ENCODE peak calls at places on chromosomes 2 and 18, in seven cellular contexts. Z, B, I, E, Q, D and S are unnamed samples.

GRCh38 chr2:203705184-203705583 is 1.3 kb upstream of the CD28 start:
- DNase-seq in Z (no peak), B (no peak), I (no peak), E (no peak), Q (no peak), D (no peak), S (no peak)

GRCh38 chr18:35713545-35713944 is 132.0 kb downstream of the GALNT1 start:
- DNase-seq in Z (no peak), B (peak; percentile 22), I (no peak), E (peak; percentile 20), Q (peak; percentile 70), D (no peak), S (no peak)

GRCh38 chr2:48693645-48694044 is 61.9 kb downstream of the LHCGR start:
- DNase-seq in Z (no peak), B (no peak), I (no peak), E (no peak), Q (peak; percentile 74), D (no peak), S (no peak)

GRCh38 chr2:60959501-60959900 is 58.0 kb upstream of the PEX13 start:
- DNase-seq in Z (no peak), B (no peak), I (no peak), E (no peak), Q (no peak), D (no peak), S (no peak)

GRCh38 chr2:118593257-118593656 is 254.2 kb downstream of the EN1 start:
- DNase-seq in Z (no peak), B (no peak), I (no peak), E (no peak), Q (no peak), D (no peak), S (no peak)

GRCh38 chr18:3027301-3027700 is 14.4 kb upstream of the LPIN2 start:
- DNase-seq in Z (no peak), B (no peak), I (no peak), E (no peak), Q (no peak), D (no peak), S (no peak)

GRCh38 chr2:100145893-100146753 is 3.7 kb upstream of the AFF3 start:
- DNase-seq in Z (no peak), B (no peak), I (no peak), E (no peak), Q (no peak), D (no peak), S (no peak)

GRCh38 chr2:3751281-3751680 is 47.9 kb downstream of the DCDC2C start:
- DNase-seq in Z (no peak), B (no peak), I (no peak), E (no peak), Q (no peak), D (no peak), S (no peak)

GRCh38 chr2:42102606-42103450 is 55.0 kb downstream of the PKDCC start:
- DNase-seq in Z (no peak), B (no peak), I (no peak), E (no peak), Q (peak; percentile 35), D (peak; percentile 83), S (no peak)

GRCh38 chr2:58051445-58051844 is 4.8 kb downstream of the VRK2 start:
- DNase-seq in Z (no peak), B (no peak), I (no peak), E (no peak), Q (no peak), D (no peak), S (no peak)

GRCh38 chr18:3885209-3885792 is 435.3 kb downstream of the TGIF1 start:
- DNase-seq in Z (no peak), B (no peak), I (no peak), E (no peak), Q (no peak), D (no peak), S (no peak)

GRCh38 chr2:61233581-61233980 is 71.6 kb downstream of the C2orf74 start:
- DNase-seq in Z (no peak), B (no peak), I (no peak), E (no peak), Q (no peak), D (no peak), S (no peak)

GRCh38 chr18:7221424-7222155 is 9.3 kb upstream of the LRRC30 start:
- DNase-seq in Z (no peak), B (peak; percentile 46), I (no peak), E (peak; percentile 78), Q (peak; percentile 45), D (peak; percentile 63), S (no peak)

GRCh38 chr2:217834057-217834620 is 168.7 kb downstream of the TNS1 start:
- DNase-seq in Z (no peak), B (no peak), I (peak; percentile 64), E (no peak), Q (no peak), D (no peak), S (no peak)

GRCh38 chr2:139165041-139165440 is 384.9 kb upstream of the NXPH2 start:
- DNase-seq in Z (no peak), B (no peak), I (no peak), E (no peak), Q (no peak), D (no peak), S (no peak)

GRCh38 chr2:164913640-164914346 is 41.5 kb downstream of the SLC38A11 start:
- DNase-seq in Z (no peak), B (no peak), I (no peak), E (peak; percentile 34), Q (peak; percentile 52), D (no peak), S (no peak)

GRCh38 chr18:54888933-54889332 is 60.7 kb downstream of the RAB27B start:
- DNase-seq in Z (no peak), B (peak; percentile 45), I (no peak), E (peak; percentile 57), Q (peak; percentile 46), D (no peak), S (no peak)

GRCh38 chr2:99487906-99488305 is 1.9 kb downstream of the REV1 start:
- DNase-seq in Z (no peak), B (no peak), I (no peak), E (no peak), Q (peak; percentile 17), D (no peak), S (no peak)

GRCh38 chr18:46174317-46175039 is 70.3 kb downstream of the HAUS1 start:
- DNase-seq in Z (peak; percentile 62), B (no peak), I (no peak), E (peak; percentile 23), Q (peak; percentile 23), D (peak; percentile 62), S (no peak)

GRCh38 chr2:85578243-85579180 is 1.1 kb downstream of the VAMP8 start:
- DNase-seq in Z (peak; percentile 52), B (no peak), I (no peak), E (no peak), Q (no peak), D (no peak), S (no peak)

GRCh38 chr2:146986161-146986560 is 858.7 kb upstream of the ACVR2A start:
- DNase-seq in Z (no peak), B (peak; percentile 37), I (no peak), E (peak; percentile 36), Q (peak; percentile 50), D (no peak), S (no peak)

GRCh38 chr2:235171511-235172130 is 219.8 kb downstream of the SH3BP4 start:
- DNase-seq in Z (no peak), B (peak; percentile 72), I (no peak), E (peak; percentile 61), Q (peak; percentile 72), D (no peak), S (no peak)

GRCh38 chr2:20882466-20883170 is 59.7 kb upstream of the LDAH start:
- DNase-seq in Z (no peak), B (no peak), I (no peak), E (no peak), Q (no peak), D (no peak), S (no peak)

GRCh38 chr2:197286805-197287595 is 23.6 kb downstream of the ANKRD44 start:
- DNase-seq in Z (peak; percentile 68), B (peak; percentile 79), I (no peak), E (peak; percentile 92), Q (peak; percentile 93), D (no peak), S (no peak)

GRCh38 chr2:51219468-51219867 is 187.5 kb upstream of the NRXN1 start:
- DNase-seq in Z (no peak), B (no peak), I (no peak), E (no peak), Q (peak; percentile 86), D (no peak), S (no peak)